ENCODE peak calls at places on chromosomes 5 and 9, in nine cellular contexts. T, Y, P, O, B, N, A, G and Z are unnamed samples. For H3K4me1, the result is how much of the 10 kb centered on the place peaks cover.

GRCh38 chr9:135602789-135603481 is 36.4 kb downstream of the GLT6D1 start:
- DNase-seq in T (peak), Y (peak), P (no peak), O (peak), B (peak), N (peak), A (peak), G (no peak), Z (peak)

GRCh38 chr9:36470891-36471290 is 70.8 kb upstream of the RNF38 start:
- DNase-seq in T (peak), Y (peak), P (no peak), O (peak), B (no peak), N (peak), A (no peak), G (peak), Z (peak)

GRCh38 chr9:114098021-114098659 is 952 bp downstream of the KIF12 start:
- DNase-seq in T (peak), Y (peak), P (no peak), O (no peak), B (peak), N (no peak), A (peak), G (peak), Z (peak)

GRCh38 chr5:2357309-2357708 is 394.2 kb downstream of the IRX2 start:
- DNase-seq in T (no peak), Y (peak), P (no peak), O (no peak), B (no peak), N (no peak), A (no peak), G (no peak), Z (no peak)

GRCh38 chr5:132473608-132474007 is 17.0 kb downstream of the IRF1 start:
- DNase-seq in T (peak), Y (no peak), P (no peak), O (peak), B (no peak), N (peak), A (no peak), G (no peak), Z (peak)

GRCh38 chr9:21579209-21579608 is 97.1 kb upstream of the IFNE start:
- DNase-seq in T (no peak), Y (no peak), P (no peak), O (no peak), B (no peak), N (no peak), A (no peak), G (no peak), Z (no peak)

GRCh38 chr5:82244854-82245635 is 33.1 kb downstream of the RPS23 start:
- DNase-seq in T (no peak), Y (no peak), P (peak), O (no peak), B (no peak), N (no peak), A (no peak), G (no peak), Z (no peak)

GRCh38 chr9:8531831-8532230 is 732.3 kb upstream of the DMAC1 start:
- DNase-seq in T (no peak), Y (no peak), P (no peak), O (no peak), B (no peak), N (no peak), A (no peak), G (no peak), Z (no peak)

GRCh38 chr5:64971538-64971937 is 202.8 kb downstream of the CWC27 start:
- DNase-seq in T (no peak), Y (no peak), P (no peak), O (no peak), B (no peak), N (no peak), A (no peak), G (no peak), Z (no peak)

GRCh38 chr5:68405026-68405684 is 189.6 kb downstream of the PIK3R1 start:
- DNase-seq in T (no peak), Y (no peak), P (no peak), O (no peak), B (no peak), N (no peak), A (no peak), G (no peak), Z (no peak)

GRCh38 chr5:125149503-125149902 is 403.1 kb upstream of the ZNF608 start:
- DNase-seq in T (no peak), Y (no peak), P (no peak), O (no peak), B (no peak), N (no peak), A (no peak), G (no peak), Z (no peak)

GRCh38 chr5:61919920-61920319 is 386.1 kb upstream of the KIF2A start:
- DNase-seq in T (peak), Y (peak), P (peak), O (no peak), B (no peak), N (no peak), A (no peak), G (peak), Z (no peak)

GRCh38 chr9:134636142-134636507 is 5.5 kb upstream of the COL5A1 start:
- DNase-seq in T (no peak), Y (no peak), P (no peak), O (peak), B (no peak), N (peak), A (no peak), G (no peak), Z (no peak)

GRCh38 chr9:99425124-99425523 is 203.0 kb downstream of the SEC61B start:
- DNase-seq in T (no peak), Y (no peak), P (no peak), O (no peak), B (no peak), N (no peak), A (no peak), G (no peak), Z (no peak)
- TF ChIP-seq POLR2AphosphoS5 in T (no peak), Y (no peak), P (no peak), O (no peak), B (no peak), N (no peak), A (no peak), G (no peak), Z (no peak)

GRCh38 chr9:70411141-70411929 is 3.1 kb downstream of the KLF9 start:
- DNase-seq in T (peak), Y (peak), P (peak), O (peak), B (no peak), N (peak), A (no peak), G (peak), Z (peak)
- TF ChIP-seq POLR2A in T (no peak), Y (peak), P (no peak), O (no peak), B (peak), N (peak), A (no peak), G (no peak), Z (peak)

GRCh38 chr9:130845254-130845653 is 10.2 kb downstream of the ABL1 start:
- DNase-seq in T (no peak), Y (no peak), P (no peak), O (no peak), B (no peak), N (no peak), A (no peak), G (no peak), Z (no peak)

GRCh38 chr9:130849356-130849755 is 14.3 kb downstream of the ABL1 start:
- DNase-seq in T (no peak), Y (no peak), P (no peak), O (no peak), B (no peak), N (no peak), A (no peak), G (no peak), Z (no peak)

GRCh38 chr9:130847306-130848217 is 12.5 kb downstream of the ABL1 start:
- DNase-seq in T (peak), Y (peak), P (peak), O (no peak), B (no peak), N (peak), A (no peak), G (no peak), Z (peak)

GRCh38 chr9:130845901-130846381 is 10.9 kb downstream of the ABL1 start:
- DNase-seq in T (no peak), Y (no peak), P (no peak), O (no peak), B (no peak), N (peak), A (no peak), G (no peak), Z (no peak)

DNA sequence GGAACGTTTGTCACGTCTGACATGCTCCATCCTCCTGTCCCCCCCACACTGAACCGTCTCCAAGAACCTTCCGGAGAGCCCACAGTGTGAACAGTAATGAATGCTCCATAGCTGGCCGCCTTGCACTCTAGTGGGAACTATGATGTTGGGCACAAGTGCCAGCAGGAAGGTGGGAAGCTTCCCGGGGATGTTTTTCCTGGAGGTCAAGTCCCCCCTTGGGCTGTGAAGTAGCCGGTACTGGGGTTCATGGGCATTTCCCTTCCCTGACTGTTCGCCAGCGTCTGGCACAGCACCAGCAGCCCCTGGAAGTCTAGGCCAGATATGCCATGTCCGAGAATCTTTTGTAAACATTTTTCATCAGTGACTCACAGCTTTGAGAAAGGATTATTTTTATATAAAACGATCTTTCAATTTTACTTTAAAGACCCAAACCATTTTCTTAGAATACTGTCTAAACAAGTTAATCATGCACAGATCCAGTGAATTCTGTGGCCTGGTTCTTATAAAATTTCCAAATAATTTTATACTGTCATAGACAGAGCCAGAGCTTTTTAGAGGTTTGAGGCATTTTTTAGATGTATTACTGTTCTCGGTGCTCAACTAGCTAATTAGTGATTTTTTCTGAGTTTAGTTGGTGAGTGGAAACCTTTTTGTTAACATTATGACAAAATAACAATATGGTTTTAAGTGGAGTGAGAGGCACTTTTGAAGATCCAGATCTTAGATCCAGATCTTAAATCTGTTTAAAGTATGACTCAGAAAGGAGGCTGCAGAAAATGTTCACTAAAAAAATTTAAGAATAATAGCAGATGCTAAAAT is 11.6 kb downstream of the ABL1 start:
- DNase-seq in T (peak), Y (no peak), P (no peak), O (peak), B (no peak), N (peak), A (no peak), G (no peak), Z (no peak)
- H3K4me1 ChIP-seq in T (under half), Y (half or more), P (under half), O (half or more), B (under half), N (half or more), A (under half), G (under half), Z (under half)

DNA sequence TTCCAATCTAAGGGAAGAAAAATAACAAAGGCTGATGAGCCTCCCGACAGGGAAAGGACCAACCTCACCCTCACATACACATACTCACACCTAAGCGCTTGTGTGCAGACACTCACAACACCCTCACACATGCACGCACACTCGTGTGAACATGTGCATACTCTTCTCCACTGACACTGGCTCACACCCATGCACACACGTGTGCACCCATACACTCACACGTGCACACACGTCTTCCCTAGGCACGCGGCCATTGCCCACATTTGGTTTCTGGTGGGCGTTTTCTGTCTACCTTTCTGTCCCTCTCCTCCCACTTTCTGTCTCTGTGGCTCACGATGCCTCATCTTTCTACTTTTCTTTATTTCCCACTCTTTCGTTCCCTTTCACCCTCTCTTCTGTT is 169.7 kb upstream of the MVB12B start:
- DNase-seq in T (no peak), Y (no peak), P (no peak), O (peak), B (no peak), N (no peak), A (no peak), G (no peak), Z (no peak)
- TF ChIP-seq POLR2AphosphoS5 in T (no peak), Y (no peak), P (no peak), O (no peak), B (no peak), N (no peak), A (no peak), G (no peak), Z (no peak)

DNA sequence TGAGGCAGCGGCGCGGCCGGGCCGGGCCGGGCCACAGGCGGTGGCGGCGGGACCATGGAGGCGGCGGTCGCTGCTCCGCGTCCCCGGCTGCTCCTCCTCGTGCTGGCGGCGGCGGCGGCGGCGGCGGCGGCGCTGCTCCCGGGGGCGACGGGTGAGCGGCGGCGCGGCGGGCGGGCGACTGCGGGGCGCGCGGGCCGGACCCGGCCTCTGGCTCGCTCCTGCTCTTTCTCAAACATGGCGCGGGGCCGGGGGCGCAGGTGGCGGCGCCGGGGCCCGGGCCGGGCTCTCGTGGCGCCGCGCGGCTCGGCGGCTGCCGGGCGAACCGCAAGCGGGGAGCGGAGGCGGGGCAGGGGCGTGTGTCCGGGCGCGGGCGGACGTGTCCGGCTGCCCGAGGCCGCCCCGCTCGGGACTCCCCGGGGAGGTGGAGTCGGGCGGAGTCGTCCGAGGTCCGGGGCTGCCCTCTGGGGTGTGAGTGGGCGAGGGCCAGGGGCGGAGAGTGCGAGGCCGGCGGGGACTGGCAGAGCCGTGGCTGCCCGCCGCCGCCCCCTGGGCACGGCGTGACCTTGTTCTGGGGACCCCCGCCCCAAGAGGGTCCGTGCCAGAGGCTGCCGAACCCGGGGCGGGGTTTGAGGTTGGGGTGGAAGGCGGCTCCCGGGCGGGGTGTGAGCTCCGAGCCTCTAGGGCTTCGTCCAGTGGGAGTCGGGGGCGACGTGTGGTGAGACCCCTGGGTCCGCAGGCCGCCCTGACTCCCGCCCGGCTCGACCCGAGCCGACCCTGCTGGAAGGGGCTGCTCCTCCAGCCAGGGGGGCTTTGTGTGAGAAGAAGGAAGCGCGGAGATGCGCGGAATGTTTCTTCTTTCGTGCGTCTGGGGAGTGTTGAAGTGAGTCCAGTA is 485 bp downstream of the TGFBR1 start:
- DNase-seq in T (peak), Y (peak), P (peak), O (peak), B (peak), N (peak), A (no peak), G (peak), Z (peak)
- TF ChIP-seq POLR2A in T (no peak), Y (peak), P (peak), O (no peak), B (no peak), N (no peak), A (no peak), G (peak), Z (peak)